ENCODE peak calls at places on chromosome 17, in six cellular contexts. L is tibial nerve, Y is cardiac fibroblast, F is mesendoderm, Z is SK-N-SH, B is A549. I is an unnamed sample.

GRCh38 chr17:77479817-77480508 is 339.2 kb downstream of the SEC14L1 start:
- DNase-seq in B (no peak), Z (peak), Y (no peak), F (peak), L (no peak), I (no peak)

GRCh38 chr17:29840884-29841283 is 89.1 kb downstream of the SSH2 start:
- DNase-seq in L (no peak), Z (no peak), B (no peak), F (no peak), Y (peak), I (no peak)

GRCh38 chr17:83152745-83153611 is 73.6 kb downstream of the METRNL start:
- DNase-seq in F (no peak), L (no peak), B (no peak), Z (peak), Y (no peak), I (no peak)

GRCh38 chr17:35596530-35597233 is 9.6 kb downstream of the AP2B1 start:
- DNase-seq in Z (peak), B (no peak), Y (no peak), L (no peak), F (peak), I (no peak)

GRCh38 chr17:40068917-40069750 is 6.4 kb downstream of the THRA start:
- DNase-seq in L (peak), Z (peak), B (no peak), F (peak), Y (peak), I (peak)

GRCh38 chr17:81523139-81524062 is 4.8 kb upstream of the FSCN2 start:
- DNase-seq in Y (no peak), L (no peak), Z (peak), F (peak), B (no peak), I (no peak)

GRCh38 chr17:7258731-7259554 is 3.3 kb downstream of the CLDN7 start:
- DNase-seq in F (no peak), B (no peak), L (no peak), Z (no peak), Y (peak), I (no peak)

GRCh38 chr17:68196394-68197090 is 51.3 kb upstream of the AMZ2 start:
- DNase-seq in L (no peak), B (no peak), Z (no peak), F (peak), Y (no peak), I (no peak)

GRCh38 chr17:82942166-82943130 is 102.6 kb upstream of the ZNF750 start:
- DNase-seq in B (no peak), Y (no peak), F (no peak), Z (no peak), L (no peak), I (no peak)

GRCh38 chr17:39104657-39105056 is 46.8 kb downstream of the PLXDC1 start:
- DNase-seq in L (no peak), F (no peak), B (no peak), Y (no peak), Z (no peak), I (no peak)

GRCh38 chr17:61689610-61690180 is 98.7 kb upstream of the NACA2 start:
- DNase-seq in Y (peak), B (no peak), Z (no peak), L (no peak), F (no peak), I (no peak)

GRCh38 chr17:68790931-68791330 is 164.3 kb downstream of the ABCA8 start:
- DNase-seq in F (no peak), Z (no peak), B (no peak), L (no peak), Y (peak), I (no peak)

GRCh38 chr17:42690596-42690995 is 8.3 kb downstream of the CNTNAP1 start:
- DNase-seq in B (no peak), L (no peak), Z (no peak), Y (no peak), F (no peak), I (no peak)

GRCh38 chr17:77807746-77808441 is 150.6 kb upstream of the TNRC6C start:
- DNase-seq in Y (no peak), L (no peak), B (no peak), F (no peak), Z (no peak), I (no peak)

DNA sequence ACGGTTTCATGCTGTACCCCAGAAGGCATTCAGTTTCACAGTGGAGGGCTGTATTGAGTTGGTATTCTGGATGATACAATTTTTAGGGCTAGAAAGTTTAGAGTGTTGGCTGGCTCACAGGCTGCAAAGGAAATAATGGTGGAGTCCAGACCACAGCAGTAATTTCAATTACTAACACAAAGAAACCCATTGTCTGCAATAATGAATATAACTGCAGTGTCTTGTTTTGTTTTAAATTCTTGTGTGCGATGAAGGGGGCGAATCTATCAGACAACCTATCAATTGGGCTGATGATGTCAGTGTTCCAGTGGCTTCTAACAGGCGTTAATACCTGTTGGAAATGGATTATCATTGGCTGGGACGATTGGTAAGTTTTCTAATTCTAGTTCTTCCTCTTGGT is 1.5 kb downstream of the SP2 start:
- DNase-seq in B (no peak), Y (no peak), Z (no peak), F (no peak), L (no peak), I (no peak)
- H3K4me3 ChIP-seq in B (no peak), Y (peak), Z (peak), F (no peak), L (peak), I (peak)

DNA sequence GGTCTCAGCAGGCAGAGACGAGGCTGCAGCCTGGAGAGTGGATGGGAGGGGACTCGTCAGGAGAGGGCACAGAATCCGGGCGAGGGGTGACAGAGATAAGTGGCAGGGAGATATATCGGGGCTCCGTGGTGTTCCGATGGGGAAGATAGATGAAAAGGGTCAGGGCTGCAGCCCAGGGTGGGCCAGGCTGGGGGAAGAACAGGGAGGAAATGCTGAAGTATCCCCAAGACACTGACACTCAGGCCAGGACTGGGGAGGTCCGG is 2.1 kb downstream of the LGALS3BP start:
- DNase-seq in B (no peak), L (no peak), F (no peak), Y (no peak), Z (no peak), I (no peak)
- H3K4me3 ChIP-seq in B (no peak), L (no peak), F (no peak), Y (no peak), Z (no peak), I (no peak)

DNA sequence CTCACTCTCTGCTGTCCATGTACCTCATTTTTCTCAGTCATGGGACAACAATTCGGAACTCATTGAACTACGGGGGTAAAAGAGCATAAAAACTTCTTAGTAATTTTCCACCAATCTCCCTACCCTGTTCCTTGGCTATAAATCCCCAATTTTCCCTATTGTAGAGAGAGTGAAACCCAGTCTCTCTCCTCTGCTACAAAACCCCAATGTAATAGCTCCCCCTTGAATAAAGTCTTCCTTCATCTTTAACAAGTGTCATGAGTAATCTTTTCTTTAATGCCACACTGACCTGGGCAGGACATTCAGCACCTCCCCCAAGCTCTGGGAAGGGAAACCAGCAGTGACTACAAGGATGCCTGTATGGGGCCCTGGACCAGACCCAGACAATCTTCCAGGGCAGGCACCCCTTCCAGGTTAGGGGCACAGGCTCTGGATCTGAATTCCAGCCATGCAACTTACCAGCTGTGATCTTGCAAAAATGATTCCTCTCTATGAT is 10.2 kb upstream of the EIF1 start:
- DNase-seq in F (no peak), B (no peak), Z (no peak), L (no peak), Y (peak), I (no peak)
- H3K4me3 ChIP-seq in F (no peak), B (peak), Z (no peak), L (peak), Y (peak), I (peak)

GRCh38 chr17:76051571-76051970 is 20.7 kb downstream of the SRP68 start:
- DNase-seq in Z (no peak), B (no peak), L (no peak), F (no peak), Y (no peak), I (no peak)
- H3K4me3 ChIP-seq in Z (no peak), B (no peak), L (no peak), F (no peak), Y (no peak), I (no peak)

DNA sequence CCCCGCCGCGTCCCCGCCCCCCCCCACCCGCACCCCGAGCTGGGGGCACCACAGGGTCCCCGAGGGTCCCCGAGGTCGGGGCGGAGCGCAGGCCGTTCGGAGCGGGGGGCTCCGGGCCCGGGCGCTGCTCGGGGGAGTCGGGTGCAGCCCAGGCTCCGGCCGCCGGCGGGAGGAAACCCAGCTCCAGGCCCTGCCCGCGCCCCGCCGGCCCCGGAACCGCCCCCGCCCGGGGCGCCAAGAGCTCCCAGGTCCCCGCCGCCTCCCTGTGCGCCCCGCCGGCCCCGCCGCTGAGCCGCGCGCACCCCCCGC is 33.2 kb upstream of the RPH3AL start:
- DNase-seq in B (no peak), Y (no peak), L (no peak), F (no peak), Z (no peak), I (no peak)
- H3K4me3 ChIP-seq in B (peak), Y (peak), L (peak), F (no peak), Z (no peak), I (peak)

GRCh38 chr17:74558882-74559519 is 8.3 kb downstream of the CD300H start:
- DNase-seq in F (no peak), Y (no peak), Z (no peak), B (no peak), L (no peak), I (no peak)
- H3K4me3 ChIP-seq in F (no peak), Y (no peak), Z (no peak), B (no peak), L (no peak), I (no peak)

DNA sequence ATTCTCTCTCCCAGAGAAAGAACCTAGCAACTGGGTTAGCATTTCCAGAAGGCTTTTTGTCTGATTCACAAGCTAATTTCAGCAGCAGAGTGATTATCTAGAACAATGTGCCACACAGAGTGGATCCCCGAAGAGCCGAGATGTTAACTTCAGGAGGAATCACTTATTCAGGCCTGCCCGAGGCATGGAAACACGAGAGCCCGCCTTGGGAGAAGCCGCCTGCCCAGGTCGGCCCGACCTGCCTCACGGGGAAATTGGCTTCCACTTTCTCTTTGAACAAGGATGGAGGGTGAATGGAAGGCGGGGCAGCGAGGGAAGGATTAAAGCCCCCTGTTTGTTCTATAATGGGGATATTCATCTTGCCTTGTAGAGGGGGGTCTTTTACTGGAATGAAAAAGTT is 32.8 kb downstream of the NTN1 start:
- DNase-seq in F (peak), L (no peak), Y (no peak), B (no peak), Z (no peak), I (no peak)
- H3K4me3 ChIP-seq in F (no peak), L (no peak), Y (no peak), B (no peak), Z (no peak), I (no peak)

GRCh38 chr17:63549946-63550815 is at the start of gene DCAF7:
- DNase-seq in Y (peak), B (peak), F (peak), Z (peak), L (peak), I (peak)

GRCh38 chr17:63550816-63551639 is 751 bp downstream of the DCAF7 start:
- DNase-seq in Y (peak), B (peak), F (peak), Z (peak), L (no peak), I (no peak)

GRCh38 chr17:63555475-63556156 is 5.3 kb downstream of the DCAF7 start:
- DNase-seq in F (no peak), B (no peak), Z (no peak), Y (no peak), L (no peak), I (no peak)

GRCh38 chr17:63549289-63549945 is 860 bp upstream of the DCAF7 start:
- DNase-seq in B (no peak), F (no peak), Z (no peak), L (no peak), Y (no peak), I (no peak)

GRCh38 chr17:63552211-63552610 is 1.9 kb downstream of the DCAF7 start:
- DNase-seq in Y (peak), L (no peak), F (no peak), Z (no peak), B (no peak), I (no peak)
- H3K4me3 ChIP-seq in Y (peak), L (peak), F (no peak), Z (peak), B (peak), I (peak)